ENCODE peak calls at places on chromosomes 11 and 22, in nine cellular contexts. One of them, this sample, is unnamed.
A peak's percentile ranks its signal among the peaks of the same experiment; 100 is the strongest.

GRCh38 chr11:106121570-106122320 is 44.3 kb downstream of the AASDHPPT start:
- DNase-seq in GM19239: no peak
- DNase-seq in right cardiac atrium: no peak
- DNase-seq in AG08395: no peak
- DNase-seq in DMS153: no peak
- DNase-seq in islet precursor cell: peak; percentile 67
- DNase-seq in cardiac septum: no peak
- DNase-seq in NCI-H226: no peak
- DNase-seq in GM12878: no peak
- DNase-seq in this sample: no peak

GRCh38 chr11:44989831-44990566 is 39.3 kb upstream of the TP53I11 start:
- DNase-seq in GM19239: no peak
- DNase-seq in right cardiac atrium: peak; percentile 95
- DNase-seq in AG08395: peak; percentile 53
- DNase-seq in DMS153: peak; percentile 72
- DNase-seq in islet precursor cell: peak; percentile 50
- DNase-seq in cardiac septum: peak; percentile 90
- DNase-seq in NCI-H226: no peak
- DNase-seq in GM12878: no peak
- DNase-seq in this sample: no peak

GRCh38 chr11:76236092-76237026 is 30.1 kb upstream of the WNT11 start:
- DNase-seq in GM19239: peak; percentile 48
- DNase-seq in right cardiac atrium: peak; percentile 87
- DNase-seq in AG08395: peak; percentile 53
- DNase-seq in DMS153: no peak
- DNase-seq in islet precursor cell: peak; percentile 80
- DNase-seq in cardiac septum: no peak
- DNase-seq in NCI-H226: peak; percentile 67
- DNase-seq in GM12878: no peak
- DNase-seq in this sample: no peak

GRCh38 chr11:128757235-128757711 is 63.4 kb downstream of the FLI1 start:
- DNase-seq in GM19239: peak; percentile 71
- DNase-seq in right cardiac atrium: no peak
- DNase-seq in AG08395: no peak
- DNase-seq in DMS153: no peak
- DNase-seq in islet precursor cell: no peak
- DNase-seq in cardiac septum: no peak
- DNase-seq in NCI-H226: no peak
- DNase-seq in GM12878: peak; percentile 93
- DNase-seq in this sample: no peak

GRCh38 chr11:11865449-11865848 is 23.7 kb downstream of the USP47 start:
- DNase-seq in GM19239: no peak
- DNase-seq in right cardiac atrium: no peak
- DNase-seq in AG08395: no peak
- DNase-seq in DMS153: no peak
- DNase-seq in islet precursor cell: no peak
- DNase-seq in cardiac septum: no peak
- DNase-seq in NCI-H226: no peak
- DNase-seq in GM12878: no peak
- DNase-seq in this sample: no peak

GRCh38 chr11:11843642-11844041 is 1.9 kb downstream of the USP47 start:
- DNase-seq in GM19239: no peak
- DNase-seq in right cardiac atrium: no peak
- DNase-seq in AG08395: no peak
- DNase-seq in DMS153: no peak
- DNase-seq in islet precursor cell: no peak
- DNase-seq in cardiac septum: no peak
- DNase-seq in NCI-H226: no peak
- DNase-seq in GM12878: no peak
- DNase-seq in this sample: no peak

GRCh38 chr11:2656859-2657258 is 42.9 kb downstream of the KCNQ1OT1 start:
- DNase-seq in GM19239: no peak
- DNase-seq in right cardiac atrium: no peak
- DNase-seq in AG08395: no peak
- DNase-seq in DMS153: no peak
- DNase-seq in islet precursor cell: no peak
- DNase-seq in cardiac septum: no peak
- DNase-seq in NCI-H226: no peak
- DNase-seq in GM12878: no peak
- DNase-seq in this sample: no peak

GRCh38 chr11:443542-444199 is 1.9 kb upstream of the ANO9 start:
- DNase-seq in GM19239: no peak
- DNase-seq in right cardiac atrium: peak; percentile 15
- DNase-seq in AG08395: no peak
- DNase-seq in DMS153: peak; percentile 83
- DNase-seq in islet precursor cell: no peak
- DNase-seq in cardiac septum: no peak
- DNase-seq in NCI-H226: no peak
- DNase-seq in GM12878: no peak
- DNase-seq in this sample: no peak

GRCh38 chr11:34874202-34874601 is 42.0 kb downstream of the APIP start:
- DNase-seq in GM19239: no peak
- DNase-seq in right cardiac atrium: no peak
- DNase-seq in AG08395: no peak
- DNase-seq in DMS153: no peak
- DNase-seq in islet precursor cell: no peak
- DNase-seq in cardiac septum: no peak
- DNase-seq in NCI-H226: no peak
- DNase-seq in GM12878: no peak
- DNase-seq in this sample: no peak

GRCh38 chr11:4658629-4659453 is 15.1 kb downstream of the OR51E1 start:
- DNase-seq in GM19239: no peak
- DNase-seq in right cardiac atrium: no peak
- DNase-seq in AG08395: no peak
- DNase-seq in DMS153: no peak
- DNase-seq in islet precursor cell: no peak
- DNase-seq in cardiac septum: no peak
- DNase-seq in NCI-H226: no peak
- DNase-seq in GM12878: no peak
- DNase-seq in this sample: no peak

GRCh38 chr11:94183886-94184264 is 55.2 kb downstream of the PANX1 start:
- DNase-seq in GM19239: peak; percentile 8
- DNase-seq in right cardiac atrium: peak; percentile 83
- DNase-seq in AG08395: peak; percentile 30
- DNase-seq in DMS153: no peak
- DNase-seq in islet precursor cell: peak; percentile 91
- DNase-seq in cardiac septum: no peak
- DNase-seq in NCI-H226: peak; percentile 15
- DNase-seq in GM12878: peak; percentile 17
- DNase-seq in this sample: no peak

GRCh38 chr11:112163875-112164521 is at the start of gene IL18:
- DNase-seq in GM19239: no peak
- DNase-seq in right cardiac atrium: peak; percentile 53
- DNase-seq in AG08395: no peak
- DNase-seq in DMS153: peak; percentile 16
- DNase-seq in islet precursor cell: peak; percentile 69
- DNase-seq in cardiac septum: peak; percentile 79
- DNase-seq in NCI-H226: peak; percentile 79
- DNase-seq in GM12878: no peak
- DNase-seq in this sample: no peak

GRCh38 chr22:21657361-21658118 is 8.3 kb upstream of the PPIL2 start:
- DNase-seq in GM19239: peak; percentile 88
- DNase-seq in right cardiac atrium: peak; percentile 90
- DNase-seq in AG08395: peak; percentile 77
- DNase-seq in DMS153: peak; percentile 88
- DNase-seq in islet precursor cell: peak; percentile 85
- DNase-seq in cardiac septum: peak; percentile 86
- DNase-seq in NCI-H226: no peak
- DNase-seq in GM12878: peak; percentile 39
- DNase-seq in this sample: no peak

GRCh38 chr11:111528557-111528956 is 12.0 kb upstream of the LAYN start:
- DNase-seq in GM19239: no peak
- DNase-seq in right cardiac atrium: no peak
- DNase-seq in AG08395: no peak
- DNase-seq in DMS153: no peak
- DNase-seq in islet precursor cell: no peak
- DNase-seq in cardiac septum: no peak
- DNase-seq in NCI-H226: peak; percentile 44
- DNase-seq in GM12878: no peak
- DNase-seq in this sample: no peak

GRCh38 chr11:26905368-26905767 is 88.5 kb upstream of the FIBIN start:
- DNase-seq in GM19239: no peak
- DNase-seq in right cardiac atrium: no peak
- DNase-seq in AG08395: peak; percentile 52
- DNase-seq in DMS153: no peak
- DNase-seq in islet precursor cell: peak; percentile 50
- DNase-seq in cardiac septum: no peak
- DNase-seq in NCI-H226: no peak
- DNase-seq in GM12878: no peak
- DNase-seq in this sample: no peak

GRCh38 chr11:8250981-8251620 is 12.6 kb downstream of the LMO1 start:
- DNase-seq in GM19239: no peak
- DNase-seq in right cardiac atrium: no peak
- DNase-seq in AG08395: no peak
- DNase-seq in DMS153: no peak
- DNase-seq in islet precursor cell: peak; percentile 43
- DNase-seq in cardiac septum: peak; percentile 64
- DNase-seq in NCI-H226: no peak
- DNase-seq in GM12878: no peak
- DNase-seq in this sample: no peak

GRCh38 chr11:34936945-34937344 is 20.5 kb downstream of the PDHX start:
- DNase-seq in GM19239: no peak
- DNase-seq in right cardiac atrium: no peak
- DNase-seq in AG08395: no peak
- DNase-seq in DMS153: no peak
- DNase-seq in islet precursor cell: no peak
- DNase-seq in cardiac septum: no peak
- DNase-seq in NCI-H226: no peak
- DNase-seq in GM12878: no peak
- DNase-seq in this sample: no peak

GRCh38 chr11:85826096-85826855 is 15.3 kb upstream of the SYTL2 start:
- DNase-seq in GM19239: no peak
- DNase-seq in right cardiac atrium: peak; percentile 69
- DNase-seq in AG08395: peak; percentile 65
- DNase-seq in DMS153: no peak
- DNase-seq in islet precursor cell: peak; percentile 71
- DNase-seq in cardiac septum: no peak
- DNase-seq in NCI-H226: no peak
- DNase-seq in GM12878: no peak
- DNase-seq in this sample: no peak

GRCh38 chr11:68402355-68403031 is 58.1 kb upstream of the PPP6R3 start:
- DNase-seq in GM19239: no peak
- DNase-seq in right cardiac atrium: peak; percentile 46
- DNase-seq in AG08395: no peak
- DNase-seq in DMS153: no peak
- DNase-seq in islet precursor cell: no peak
- DNase-seq in cardiac septum: no peak
- DNase-seq in NCI-H226: no peak
- DNase-seq in GM12878: no peak
- DNase-seq in this sample: no peak

GRCh38 chr11:6655020-6655789 is 404 bp downstream of the DCHS1 start:
- DNase-seq in GM19239: no peak
- DNase-seq in right cardiac atrium: peak; percentile 83
- DNase-seq in AG08395: peak; percentile 34
- DNase-seq in DMS153: no peak
- DNase-seq in islet precursor cell: peak; percentile 61
- DNase-seq in cardiac septum: no peak
- DNase-seq in NCI-H226: no peak
- DNase-seq in GM12878: no peak
- DNase-seq in this sample: peak; percentile 23

GRCh38 chr11:64896448-64897022 is 18.1 kb upstream of the EHD1 start:
- DNase-seq in GM19239: no peak
- DNase-seq in right cardiac atrium: no peak
- DNase-seq in AG08395: no peak
- DNase-seq in DMS153: no peak
- DNase-seq in islet precursor cell: no peak
- DNase-seq in cardiac septum: no peak
- DNase-seq in NCI-H226: no peak
- DNase-seq in GM12878: no peak
- DNase-seq in this sample: no peak

GRCh38 chr11:61532136-61533038 is 23.8 kb downstream of the LRRC10B start:
- DNase-seq in GM19239: peak; percentile 82
- DNase-seq in right cardiac atrium: no peak
- DNase-seq in AG08395: peak; percentile 54
- DNase-seq in DMS153: no peak
- DNase-seq in islet precursor cell: peak; percentile 74
- DNase-seq in cardiac septum: no peak
- DNase-seq in NCI-H226: peak; percentile 28
- DNase-seq in GM12878: no peak
- DNase-seq in this sample: no peak

GRCh38 chr22:31279327-31279669 is 13.0 kb downstream of the PIK3IP1 start:
- DNase-seq in GM19239: no peak
- DNase-seq in right cardiac atrium: no peak
- DNase-seq in AG08395: no peak
- DNase-seq in DMS153: no peak
- DNase-seq in islet precursor cell: no peak
- DNase-seq in cardiac septum: peak; percentile 5
- DNase-seq in NCI-H226: no peak
- DNase-seq in GM12878: no peak
- DNase-seq in this sample: no peak

GRCh38 chr11:127950162-127950561 is 637.2 kb downstream of the ETS1 start:
- DNase-seq in GM19239: no peak
- DNase-seq in right cardiac atrium: no peak
- DNase-seq in AG08395: no peak
- DNase-seq in DMS153: no peak
- DNase-seq in islet precursor cell: peak; percentile 56
- DNase-seq in cardiac septum: no peak
- DNase-seq in NCI-H226: no peak
- DNase-seq in GM12878: no peak
- DNase-seq in this sample: no peak

GRCh38 chr11:104151404-104152204 is 12.3 kb downstream of the PDGFD start:
- DNase-seq in GM19239: no peak
- DNase-seq in right cardiac atrium: no peak
- DNase-seq in AG08395: peak; percentile 10
- DNase-seq in DMS153: no peak
- DNase-seq in islet precursor cell: no peak
- DNase-seq in cardiac septum: no peak
- DNase-seq in NCI-H226: no peak
- DNase-seq in GM12878: no peak
- DNase-seq in this sample: no peak

GRCh38 chr11:28628412-28628811 is 520.2 kb downstream of the METTL15 start:
- DNase-seq in GM19239: no peak
- DNase-seq in right cardiac atrium: no peak
- DNase-seq in AG08395: no peak
- DNase-seq in DMS153: no peak
- DNase-seq in islet precursor cell: no peak
- DNase-seq in cardiac septum: no peak
- DNase-seq in NCI-H226: no peak
- DNase-seq in GM12878: no peak
- DNase-seq in this sample: no peak

GRCh38 chr11:36751251-36751839 is 153.3 kb upstream of the RAG2 start:
- DNase-seq in GM19239: no peak
- DNase-seq in right cardiac atrium: no peak
- DNase-seq in AG08395: no peak
- DNase-seq in DMS153: no peak
- DNase-seq in islet precursor cell: no peak
- DNase-seq in cardiac septum: no peak
- DNase-seq in NCI-H226: no peak
- DNase-seq in GM12878: no peak
- DNase-seq in this sample: no peak